ENCODE peak calls at places on chromosomes 12 and 14, in ten cellular contexts. P, F, B, O, M, H, Q, N, V and K are unnamed samples.

GRCh38 chr14:38137005-38137404 is 70.7 kb upstream of the SSTR1 start:
- DNase-seq in P (no peak), F (peak), B (no peak), O (no peak), M (no peak), H (no peak), Q (peak), N (no peak), V (no peak), K (peak)

GRCh38 chr14:37129047-37129446 is 43.4 kb downstream of the SLC25A21 start:
- DNase-seq in P (no peak), F (no peak), B (no peak), O (no peak), M (no peak), H (no peak), Q (no peak), N (no peak), V (no peak), K (no peak)

GRCh38 chr14:69490219-69490918 is 5.8 kb downstream of the PLEKHD1 start:
- DNase-seq in P (no peak), F (no peak), B (no peak), O (no peak), M (no peak), H (no peak), Q (no peak), N (no peak), V (no peak), K (no peak)

GRCh38 chr12:129241852-129242251 is 388.6 kb downstream of the GLT1D1 start:
- DNase-seq in P (no peak), F (no peak), B (no peak), O (no peak), M (no peak), H (no peak), Q (no peak), N (no peak), V (no peak), K (no peak)

GRCh38 chr14:71733210-71733883 is 198.9 kb upstream of the RGS6 start:
- DNase-seq in P (no peak), F (peak), B (no peak), O (peak), M (no peak), H (no peak), Q (peak), N (no peak), V (no peak), K (peak)

GRCh38 chr12:117587646-117588287 is 226.3 kb upstream of the NOS1 start:
- DNase-seq in P (peak), F (peak), B (peak), O (no peak), M (peak), H (peak), Q (peak), N (peak), V (peak), K (peak)

GRCh38 chr12:19130224-19131019 is 889 bp downstream of the PLEKHA5 start:
- DNase-seq in P (peak), F (no peak), B (peak), O (no peak), M (peak), H (peak), Q (peak), N (peak), V (peak), K (peak)

GRCh38 chr12:108727868-108728735 is 3.2 kb downstream of the CORO1C start:
- DNase-seq in P (no peak), F (no peak), B (no peak), O (no peak), M (no peak), H (no peak), Q (no peak), N (no peak), V (no peak), K (no peak)

GRCh38 chr12:116990971-116991966 is 80.5 kb downstream of the FBXW8 start:
- DNase-seq in P (no peak), F (no peak), B (no peak), O (peak), M (no peak), H (peak), Q (no peak), N (no peak), V (no peak), K (peak)

GRCh38 chr12:65666876-65667275 is 157.4 kb upstream of the HMGA2 start:
- DNase-seq in P (no peak), F (no peak), B (no peak), O (no peak), M (no peak), H (no peak), Q (peak), N (no peak), V (no peak), K (no peak)

GRCh38 chr12:30754383-30754749 is 385 bp downstream of the CAPRIN2 start:
- DNase-seq in P (no peak), F (no peak), B (no peak), O (no peak), M (peak), H (no peak), Q (no peak), N (no peak), V (no peak), K (no peak)

GRCh38 chr12:82817368-82817767 is 130.7 kb downstream of the TMTC2 start:
- DNase-seq in P (no peak), F (no peak), B (no peak), O (peak), M (no peak), H (no peak), Q (no peak), N (no peak), V (no peak), K (no peak)

GRCh38 chr14:89164168-89165074 is 252.6 kb downstream of the FOXN3 start:
- DNase-seq in P (no peak), F (no peak), B (no peak), O (no peak), M (no peak), H (no peak), Q (no peak), N (no peak), V (no peak), K (no peak)

GRCh38 chr12:85279449-85280137 is 427 bp upstream of the ALX1 start:
- DNase-seq in P (no peak), F (peak), B (no peak), O (no peak), M (no peak), H (no peak), Q (no peak), N (peak), V (no peak), K (no peak)

GRCh38 chr12:119659289-119659897 is 8.5 kb upstream of the PRKAB1 start:
- DNase-seq in P (peak), F (peak), B (peak), O (no peak), M (peak), H (no peak), Q (peak), N (peak), V (no peak), K (no peak)

GRCh38 chr14:88129306-88130056 is 124.5 kb downstream of the GPR65 start:
- DNase-seq in P (no peak), F (peak), B (no peak), O (peak), M (peak), H (no peak), Q (peak), N (peak), V (peak), K (peak)

DNA sequence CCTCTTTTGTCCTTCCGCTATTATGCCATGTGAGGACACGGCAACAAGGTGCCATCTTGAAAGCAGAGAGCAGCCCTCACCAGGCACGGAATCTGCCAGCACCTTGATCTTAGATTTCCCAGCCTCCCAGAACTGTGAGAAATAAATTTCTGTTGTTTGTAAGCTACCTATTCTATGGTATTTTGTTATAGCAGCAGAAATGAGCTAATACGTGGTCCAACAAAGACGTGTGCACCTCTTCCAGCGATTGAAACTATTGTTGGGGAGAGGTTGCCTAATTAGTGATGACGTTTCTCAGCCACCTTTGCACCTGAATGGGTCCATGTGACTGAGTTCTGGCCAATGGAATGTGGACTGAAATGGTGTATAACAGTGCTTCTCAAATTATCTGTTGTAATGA is 2.3 kb upstream of the SNAPC1 start:
- DNase-seq in P (no peak), F (no peak), B (no peak), O (no peak), M (no peak), H (no peak), Q (no peak), N (no peak), V (no peak), K (no peak)
- TF ChIP-seq CTCF in P (no peak), F (no peak), B (no peak), O (no peak), M (no peak), H (no peak), Q (no peak), N (no peak), V (no peak), K (no peak)

GRCh38 chr14:104268295-104268694 is 129.9 kb downstream of the KIF26A start:
- DNase-seq in P (no peak), F (no peak), B (no peak), O (no peak), M (no peak), H (no peak), Q (no peak), N (no peak), V (no peak), K (no peak)
- H3K4me3 ChIP-seq in P (no peak), F (no peak), B (no peak), O (no peak), M (no peak), H (no peak), Q (no peak), N (no peak), V (no peak), K (no peak)

DNA sequence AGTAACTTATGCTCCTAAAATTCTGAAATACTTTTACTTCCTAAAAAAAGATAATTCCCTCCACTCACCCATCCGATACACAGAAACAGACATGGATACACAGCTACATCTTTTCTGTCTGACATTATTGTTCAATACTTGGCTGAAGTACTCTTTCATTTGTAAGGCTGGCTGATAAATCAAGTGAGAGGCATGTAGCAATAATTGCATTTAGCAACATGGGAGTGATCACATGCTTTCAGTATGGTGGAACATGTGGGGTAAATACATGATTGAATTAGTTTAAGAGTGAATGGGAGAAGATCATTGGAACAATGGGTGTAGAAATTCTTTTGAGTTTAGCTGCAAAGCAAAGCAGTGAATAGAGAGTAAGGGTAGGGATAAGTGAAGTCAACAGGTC is 25.6 kb downstream of the PTPRQ start:
- DNase-seq in P (no peak), F (peak), B (no peak), O (no peak), M (no peak), H (no peak), Q (peak), N (no peak), V (no peak), K (peak)
- TF ChIP-seq CTCF in P (no peak), F (no peak), B (no peak), O (no peak), M (no peak), H (no peak), Q (no peak), N (no peak), V (no peak), K (no peak)

GRCh38 chr14:101547107-101547738 is 14.1 kb upstream of the DIO3 start:
- DNase-seq in P (no peak), F (no peak), B (no peak), O (no peak), M (no peak), H (no peak), Q (no peak), N (no peak), V (no peak), K (no peak)

GRCh38 chr14:101549154-101549553 is 12.1 kb upstream of the DIO3 start:
- DNase-seq in P (no peak), F (no peak), B (no peak), O (no peak), M (no peak), H (no peak), Q (no peak), N (no peak), V (no peak), K (no peak)

GRCh38 chr14:101544550-101544949 is 16.7 kb upstream of the DIO3 start:
- DNase-seq in P (no peak), F (no peak), B (no peak), O (no peak), M (no peak), H (no peak), Q (no peak), N (no peak), V (no peak), K (no peak)

GRCh38 chr14:101547961-101548669 is 13.2 kb upstream of the DIO3 start:
- DNase-seq in P (no peak), F (no peak), B (no peak), O (no peak), M (no peak), H (no peak), Q (no peak), N (no peak), V (no peak), K (no peak)

GRCh38 chr14:101546706-101547105 is 14.6 kb upstream of the DIO3 start:
- DNase-seq in P (no peak), F (no peak), B (no peak), O (no peak), M (no peak), H (no peak), Q (no peak), N (no peak), V (no peak), K (no peak)
- H3K4me3 ChIP-seq in P (no peak), F (no peak), B (no peak), O (no peak), M (no peak), H (no peak), Q (no peak), N (no peak), V (no peak), K (no peak)

DNA sequence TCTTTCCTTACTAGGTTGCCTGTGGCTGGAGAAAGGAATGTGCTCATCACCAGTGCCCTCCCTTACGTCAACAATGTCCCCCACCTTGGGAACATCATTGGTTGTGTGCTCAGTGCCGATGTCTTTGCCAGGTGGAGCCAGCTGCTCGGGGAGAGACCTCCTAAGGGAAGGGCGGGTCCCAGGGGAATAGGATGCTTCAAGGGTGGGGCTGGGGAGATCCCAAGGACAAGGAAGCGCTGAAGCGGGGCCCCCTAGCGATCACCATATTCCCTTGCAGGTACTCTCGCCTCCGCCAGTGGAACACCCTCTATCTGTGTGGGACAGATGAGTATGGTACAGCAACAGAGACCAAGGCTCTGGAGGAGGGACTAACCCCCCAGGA is 10.3 kb downstream of the MARS1 start:
- DNase-seq in P (no peak), F (no peak), B (no peak), O (no peak), M (no peak), H (no peak), Q (no peak), N (peak), V (no peak), K (no peak)
- TF ChIP-seq CTCF in P (no peak), F (no peak), B (no peak), O (no peak), M (no peak), H (no peak), Q (peak), N (peak), V (no peak), K (no peak)

GRCh38 chr14:55051165-55051425 is 352 bp upstream of the MAPK1IP1L start:
- DNase-seq in P (no peak), F (no peak), B (no peak), O (no peak), M (no peak), H (no peak), Q (no peak), N (no peak), V (no peak), K (no peak)
- H3K4me3 ChIP-seq in P (no peak), F (peak), B (peak), O (peak), M (peak), H (peak), Q (peak), N (peak), V (peak), K (peak)

DNA sequence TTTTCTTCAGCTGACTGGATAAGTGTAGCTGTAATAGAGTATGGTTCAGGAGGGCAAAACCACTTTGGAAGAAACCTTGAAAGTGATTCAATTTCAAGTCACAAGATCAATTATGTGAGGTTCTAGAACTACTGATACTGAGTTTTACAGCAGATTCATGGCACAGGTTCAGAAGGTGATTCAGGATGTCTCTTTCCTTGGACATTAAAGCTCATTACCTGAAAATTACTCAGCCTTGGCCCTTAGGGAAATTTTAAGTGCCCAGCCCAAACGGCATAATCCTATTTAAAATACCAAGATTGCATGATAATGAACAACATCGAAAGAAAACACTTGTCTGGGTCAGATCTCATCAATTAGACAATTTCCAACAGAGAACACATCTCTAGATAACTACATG is 70.2 kb upstream of the SLC38A2 start:
- DNase-seq in P (no peak), F (no peak), B (no peak), O (no peak), M (no peak), H (no peak), Q (no peak), N (no peak), V (no peak), K (no peak)
- TF ChIP-seq CTCF in P (no peak), F (no peak), B (no peak), O (no peak), M (no peak), H (no peak), Q (no peak), N (no peak), V (no peak), K (no peak)

GRCh38 chr14:49975799-49976198 is 82.9 kb downstream of the ARF6 start:
- DNase-seq in P (no peak), F (no peak), B (peak), O (no peak), M (no peak), H (no peak), Q (no peak), N (no peak), V (no peak), K (no peak)

GRCh38 chr14:49972840-49973239 is 80.0 kb downstream of the ARF6 start:
- DNase-seq in P (peak), F (peak), B (peak), O (no peak), M (peak), H (peak), Q (peak), N (no peak), V (no peak), K (peak)

GRCh38 chr14:49975286-49975685 is 82.4 kb downstream of the ARF6 start:
- DNase-seq in P (no peak), F (peak), B (no peak), O (peak), M (no peak), H (no peak), Q (peak), N (no peak), V (no peak), K (peak)

GRCh38 chr14:49980027-49980426 is 87.1 kb downstream of the ARF6 start:
- DNase-seq in P (no peak), F (no peak), B (no peak), O (no peak), M (no peak), H (no peak), Q (no peak), N (no peak), V (no peak), K (no peak)

DNA sequence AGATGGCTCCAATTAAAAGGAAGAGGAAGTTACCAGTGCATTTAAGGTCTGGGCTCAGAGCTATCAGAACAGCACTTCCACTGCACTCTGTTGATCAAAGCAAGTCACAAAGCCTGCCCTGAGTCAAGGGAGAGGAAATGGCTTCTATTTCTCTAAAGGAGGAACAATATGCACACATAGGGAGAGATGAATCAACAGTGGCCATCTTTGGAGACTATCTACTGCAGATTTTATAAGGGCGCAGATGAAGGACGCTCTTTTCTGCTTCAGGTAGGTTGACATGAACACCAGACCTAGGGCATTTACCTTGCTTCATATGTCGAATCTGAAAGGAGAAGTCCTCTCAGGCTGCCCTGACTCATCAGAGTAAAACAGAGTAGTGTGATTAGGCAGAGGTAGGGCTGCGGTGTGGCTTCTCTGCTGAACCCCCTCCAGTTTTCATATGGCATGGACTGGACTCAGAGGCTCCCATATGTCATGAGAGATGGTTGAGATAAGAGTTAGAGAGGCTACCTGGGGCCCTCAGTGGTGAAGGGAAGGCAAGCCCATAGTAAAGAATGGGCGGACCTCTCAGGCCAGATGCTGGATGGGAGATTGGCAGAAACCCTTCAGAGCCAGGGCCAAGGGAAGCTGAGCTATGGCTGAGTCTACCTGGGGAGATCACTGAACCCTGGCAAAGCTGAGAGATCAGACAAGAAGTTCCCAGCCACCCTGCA is 84.4 kb downstream of the ARF6 start:
- DNase-seq in P (no peak), F (no peak), B (no peak), O (no peak), M (no peak), H (no peak), Q (no peak), N (no peak), V (no peak), K (no peak)
- H3K4me3 ChIP-seq in P (no peak), F (no peak), B (no peak), O (no peak), M (no peak), H (no peak), Q (no peak), N (no peak), V (no peak), K (no peak)